ENCODE peak calls at places on chromosomes 12 and 14, in nine cellular contexts. H is lower leg skin; K is cardiac fibroblast; R is heart left ventricle; O is AG04450; N is stomach; X is CD8-positive, alpha-beta memory T cell; D is HFF-Myc; S is left lung. E is an unnamed sample.

GRCh38 chr12:47802312-47802711 is 17.4 kb downstream of the HDAC7 start:
- DNase-seq in S (no peak), K (no peak), R (peak; percentile 42), H (no peak), N (no peak), X (no peak), D (no peak), O (no peak), E (peak; percentile 40)

GRCh38 chr12:106719879-106720278 is 54.6 kb upstream of the RIC8B start:
- DNase-seq in N (no peak), D (no peak), X (no peak), R (no peak), O (no peak), S (no peak), H (no peak), K (no peak), E (no peak)

GRCh38 chr12:66050283-66050576 is 80.3 kb downstream of the LLPH start:
- DNase-seq in X (no peak), O (no peak), D (no peak), H (no peak), K (no peak), R (no peak), S (no peak), N (no peak), E (no peak)

GRCh38 chr14:101739446-101740141 is 21.9 kb upstream of the PPP2R5C start:
- DNase-seq in S (no peak), O (no peak), R (no peak), N (no peak), X (no peak), H (peak; percentile 78), D (no peak), K (no peak), E (no peak)

GRCh38 chr12:84982888-84983287 is 53.2 kb downstream of the TSPAN19 start:
- DNase-seq in R (no peak), N (no peak), X (no peak), O (no peak), K (no peak), S (no peak), D (no peak), H (no peak), E (no peak)

GRCh38 chr12:25550186-25550585 is 2.9 kb downstream of the LMNTD1 start:
- DNase-seq in S (no peak), N (no peak), O (no peak), X (no peak), K (peak; percentile 43), R (no peak), H (no peak), D (peak; percentile 31), E (no peak)

GRCh38 chr12:85394809-85395208 is 114.8 kb downstream of the ALX1 start:
- DNase-seq in O (no peak), R (no peak), H (no peak), K (no peak), S (no peak), D (no peak), X (no peak), N (no peak), E (no peak)

GRCh38 chr12:80858356-80858755 is 79.4 kb downstream of the LIN7A start:
- DNase-seq in X (no peak), N (no peak), K (no peak), H (no peak), O (no peak), R (no peak), D (no peak), S (no peak), E (no peak)

GRCh38 chr12:3603576-3603975 is 112.6 kb downstream of the PRMT8 start:
- DNase-seq in X (no peak), R (peak; percentile 28), K (no peak), N (no peak), H (no peak), S (no peak), O (no peak), D (no peak), E (no peak)

GRCh38 chr12:95548539-95549391 is 2.5 kb downstream of the USP44 start:
- DNase-seq in K (no peak), D (no peak), O (no peak), S (peak; percentile 43), R (no peak), X (peak; percentile 82), N (peak; percentile 48), H (peak; percentile 92), E (peak; percentile 86)

GRCh38 chr14:25607095-25607657 is 557.2 kb upstream of the STXBP6 start:
- DNase-seq in X (no peak), N (no peak), S (no peak), H (no peak), K (no peak), R (no peak), D (no peak), O (no peak), E (no peak)

GRCh38 chr14:65179918-65180724 is 77.8 kb upstream of the MAX start:
- DNase-seq in S (peak; percentile 70), R (no peak), H (peak; percentile 90), D (peak; percentile 71), K (peak; percentile 95), N (peak; percentile 67), X (no peak), O (peak; percentile 65), E (peak; percentile 66)

GRCh38 chr12:4653257-4653656 is 4.3 kb downstream of the NDUFA9 start:
- DNase-seq in N (no peak), O (no peak), S (no peak), R (no peak), X (no peak), K (peak; percentile 3), H (no peak), D (no peak), E (no peak)

DNA sequence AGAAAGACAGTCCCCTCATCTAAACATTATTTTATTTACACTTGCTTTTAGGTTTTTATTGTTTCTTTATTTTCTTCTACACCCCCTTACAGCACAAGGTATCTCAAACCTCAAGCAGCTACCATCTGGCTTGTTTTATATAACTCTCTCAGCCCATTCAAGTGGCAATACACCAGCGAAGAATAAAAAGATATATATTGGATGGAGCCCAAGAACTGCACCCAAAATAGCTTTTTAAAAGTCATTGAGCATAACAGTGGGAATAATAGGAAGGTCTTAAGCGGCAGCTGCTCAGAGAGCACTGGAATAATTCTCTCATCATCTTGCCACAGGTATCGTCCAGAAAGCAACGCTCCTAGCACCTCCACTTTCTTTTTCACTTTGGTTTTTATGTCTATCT is 322.5 kb downstream of the SYT1 start:
- DNase-seq in S (no peak), H (no peak), X (no peak), R (no peak), D (no peak), O (no peak), N (no peak), K (no peak), E (no peak)
- H3K4me3 ChIP-seq in S (no peak overlapping the region), H (no peak overlapping the region), X (no peak overlapping the region), R (peak overlapping the region; percentile 6), D (no peak overlapping the region), O (no peak overlapping the region), N (no peak overlapping the region), K (no peak overlapping the region), E (peak overlapping the region; percentile 26)

GRCh38 chr12:100138048-100138907 is 4.4 kb downstream of the BLTP3B start:
- DNase-seq in S (no peak), R (no peak), N (no peak), X (no peak), D (no peak), O (no peak), H (no peak), K (peak; percentile 42), E (no peak)
- H3K4me3 ChIP-seq in S (no peak overlapping the region), R (no peak overlapping the region), N (no peak overlapping the region), X (no peak overlapping the region), D (no peak overlapping the region), O (no peak overlapping the region), H (no peak overlapping the region), K (no peak overlapping the region), E (no peak overlapping the region)

DNA sequence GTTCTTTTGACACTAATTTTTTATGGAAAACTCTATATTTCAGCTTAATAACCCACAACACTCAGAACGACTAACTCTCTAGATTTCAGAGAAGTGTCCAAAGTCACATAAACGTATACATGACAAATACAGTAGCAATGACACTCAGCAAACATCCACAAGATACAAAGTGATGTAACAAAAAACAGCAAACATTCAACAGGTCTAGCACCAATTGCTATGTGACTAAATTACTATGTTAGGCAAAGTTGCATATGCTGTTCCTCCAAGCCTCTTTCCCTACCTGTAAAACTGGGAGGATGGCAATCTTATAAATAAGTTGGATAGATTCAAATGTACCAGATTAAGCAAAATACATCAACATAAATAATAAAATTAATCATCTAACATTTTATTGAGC is 1.7 kb downstream of the RECQL start:
- DNase-seq in X (no peak), N (no peak), O (no peak), S (no peak), D (no peak), R (no peak), K (no peak), H (no peak), E (no peak)
- H3K4me3 ChIP-seq in X (no peak overlapping the region), N (no peak overlapping the region), O (peak overlapping the region; percentile 80), S (peak overlapping the region; percentile 93), D (peak overlapping the region; percentile 80), R (peak overlapping the region; percentile 89), K (peak overlapping the region; percentile 87), H (no peak overlapping the region), E (no peak overlapping the region)

GRCh38 chr14:91837076-91837475 is 30.3 kb downstream of the TC2N start:
- DNase-seq in O (no peak), H (no peak), R (no peak), D (no peak), S (no peak), K (no peak), X (no peak), N (no peak), E (no peak)
- H3K4me3 ChIP-seq in O (no peak overlapping the region), H (no peak overlapping the region), R (peak overlapping the region; percentile 54), D (no peak overlapping the region), S (peak overlapping the region; percentile 50), K (no peak overlapping the region), X (peak overlapping the region; percentile 46), N (peak overlapping the region; percentile 55), E (peak overlapping the region; percentile 81)

GRCh38 chr12:12524128-12524527 is 38.5 kb downstream of the DUSP16 start:
- DNase-seq in K (no peak), S (no peak), X (no peak), H (no peak), R (no peak), O (no peak), D (no peak), N (no peak), E (no peak)

GRCh38 chr12:12523229-12523628 is 39.4 kb downstream of the DUSP16 start:
- DNase-seq in N (no peak), K (no peak), S (no peak), X (no peak), D (no peak), H (no peak), O (no peak), R (no peak), E (no peak)

GRCh38 chr12:12521044-12521485 is 41.6 kb downstream of the DUSP16 start:
- DNase-seq in K (no peak), S (no peak), N (no peak), R (no peak), H (no peak), O (no peak), D (no peak), X (no peak), E (no peak)

GRCh38 chr12:12520278-12520677 is 42.4 kb downstream of the DUSP16 start:
- DNase-seq in N (no peak), S (no peak), D (no peak), O (no peak), R (no peak), H (no peak), X (no peak), K (no peak), E (no peak)

GRCh38 chr12:12521923-12522322 is 40.7 kb downstream of the DUSP16 start:
- DNase-seq in O (no peak), R (no peak), N (no peak), D (no peak), K (no peak), S (no peak), X (no peak), H (no peak), E (no peak)
- H3K4me3 ChIP-seq in O (no peak overlapping the region), R (no peak overlapping the region), N (no peak overlapping the region), D (no peak overlapping the region), K (no peak overlapping the region), S (no peak overlapping the region), X (no peak overlapping the region), H (no peak overlapping the region), E (no peak overlapping the region)

E was measured in right cardiac atrium.